ENCODE peak calls at places on chromosome 3, in five cellular contexts. One of them, this sample, is unnamed.

GRCh38 chr3:53192608-53193007 is 31.6 kb downstream of the PRKCD start:
- DNase-seq in non-pigmented ciliary epithelial cell: no peak
- DNase-seq in effector memory CD4-positive, alpha-beta T cell: no peak
- DNase-seq in pulmonary artery endothelial cell: no peak
- DNase-seq in AG09309: no peak
- DNase-seq in this sample: no peak

GRCh38 chr3:100797921-100798491 is 88.7 kb downstream of the TFG start:
- DNase-seq in AG09309: no peak
- DNase-seq in effector memory CD4-positive, alpha-beta T cell: no peak
- DNase-seq in pulmonary artery endothelial cell: no peak
- DNase-seq in non-pigmented ciliary epithelial cell: no peak
- DNase-seq in this sample: no peak

GRCh38 chr3:188947401-188947982 is 224.3 kb upstream of the TPRG1 start:
- DNase-seq in non-pigmented ciliary epithelial cell: peak; percentile 38
- DNase-seq in AG09309: no peak
- DNase-seq in pulmonary artery endothelial cell: peak; percentile 22
- DNase-seq in effector memory CD4-positive, alpha-beta T cell: no peak
- DNase-seq in this sample: peak; percentile 72

GRCh38 chr3:61111764-61112163 is 139.5 kb downstream of the FHIT start:
- DNase-seq in effector memory CD4-positive, alpha-beta T cell: no peak
- DNase-seq in AG09309: no peak
- DNase-seq in pulmonary artery endothelial cell: no peak
- DNase-seq in non-pigmented ciliary epithelial cell: no peak
- DNase-seq in this sample: no peak

GRCh38 chr3:114857281-114857680 is 289.8 kb downstream of the ZBTB20 start:
- DNase-seq in pulmonary artery endothelial cell: no peak
- DNase-seq in AG09309: no peak
- DNase-seq in effector memory CD4-positive, alpha-beta T cell: no peak
- DNase-seq in non-pigmented ciliary epithelial cell: no peak
- DNase-seq in this sample: no peak

GRCh38 chr3:121976727-121977126 is 45.3 kb downstream of the ILDR1 start:
- DNase-seq in AG09309: no peak
- DNase-seq in effector memory CD4-positive, alpha-beta T cell: no peak
- DNase-seq in pulmonary artery endothelial cell: no peak
- DNase-seq in non-pigmented ciliary epithelial cell: no peak
- DNase-seq in this sample: no peak

GRCh38 chr3:112467584-112467983 is 31.7 kb downstream of the BTLA start:
- DNase-seq in pulmonary artery endothelial cell: no peak
- DNase-seq in non-pigmented ciliary epithelial cell: no peak
- DNase-seq in effector memory CD4-positive, alpha-beta T cell: no peak
- DNase-seq in AG09309: no peak
- DNase-seq in this sample: no peak

GRCh38 chr3:98806583-98806982 is 43.4 kb downstream of the ST3GAL6 start:
- DNase-seq in non-pigmented ciliary epithelial cell: no peak
- DNase-seq in pulmonary artery endothelial cell: no peak
- DNase-seq in effector memory CD4-positive, alpha-beta T cell: no peak
- DNase-seq in AG09309: no peak
- DNase-seq in this sample: no peak

GRCh38 chr3:149009732-149010131 is 18.4 kb downstream of the GYG1 start:
- DNase-seq in pulmonary artery endothelial cell: no peak
- DNase-seq in non-pigmented ciliary epithelial cell: no peak
- DNase-seq in AG09309: no peak
- DNase-seq in effector memory CD4-positive, alpha-beta T cell: peak; percentile 61
- DNase-seq in this sample: no peak

GRCh38 chr3:129504471-129505100 is 23.9 kb upstream of the RHO start:
- DNase-seq in AG09309: no peak
- DNase-seq in pulmonary artery endothelial cell: no peak
- DNase-seq in non-pigmented ciliary epithelial cell: no peak
- DNase-seq in effector memory CD4-positive, alpha-beta T cell: no peak
- DNase-seq in this sample: no peak

GRCh38 chr3:17761563-17761962 is 19.1 kb upstream of the TBC1D5 start:
- DNase-seq in pulmonary artery endothelial cell: no peak
- DNase-seq in effector memory CD4-positive, alpha-beta T cell: no peak
- DNase-seq in AG09309: no peak
- DNase-seq in non-pigmented ciliary epithelial cell: no peak
- DNase-seq in this sample: no peak

This sample was measured in occipital lobe.